ENCODE peak calls at places on chromosome X, in nine cellular contexts. X is left cardiac atrium, Q is fibroblast of the conjunctiva, G is KG1, V is stromal cell of bone marrow, W is NCI-H524, M is AG08396, U is T-helper 1 cell, Y is LoVo. C is an unnamed sample.
A peak's percentile ranks its signal among the peaks of the same experiment; 100 is the strongest.

GRCh38 chrX:57265126-57265525 is 21.4 kb upstream of the FAAH2 start:
- DNase-seq in M (no peak), G (no peak), V (no peak), W (no peak), U (no peak), Q (no peak), X (no peak), Y (no peak), C (no peak)

GRCh38 chrX:124098089-124098488 is 136.6 kb downstream of the STAG2 start:
- DNase-seq in X (no peak), W (no peak), G (no peak), Q (peak; percentile 38), V (peak; percentile 4), U (no peak), Y (peak; percentile 14), M (peak; percentile 8), C (no peak)

GRCh38 chrX:107752714-107753113 is 22.9 kb downstream of the TSC22D3 start:
- DNase-seq in V (no peak), Q (no peak), W (no peak), M (no peak), G (no peak), Y (no peak), U (no peak), X (no peak), C (no peak)

GRCh38 chrX:20968996-20969395 is 405.2 kb upstream of the CNKSR2 start:
- DNase-seq in X (no peak), W (no peak), V (no peak), Q (no peak), M (no peak), Y (peak; percentile 16), G (no peak), U (no peak), C (no peak)

GRCh38 chrX:30060718-30061117 is 154.6 kb upstream of the MAGEB2 start:
- DNase-seq in X (no peak), V (peak; percentile 2), M (no peak), Y (no peak), Q (no peak), G (no peak), U (no peak), W (peak; percentile 1), C (no peak)

GRCh38 chrX:40266490-40267333 is 169.0 kb upstream of the BCOR start:
- DNase-seq in V (no peak), Q (no peak), U (peak; percentile 13), X (peak; percentile 72), Y (peak; percentile 67), M (peak; percentile 81), W (peak; percentile 49), G (no peak), C (peak; percentile 30)

GRCh38 chrX:67693928-67694327 is 150.1 kb downstream of the AR start:
- DNase-seq in M (no peak), W (no peak), Y (no peak), U (no peak), G (no peak), X (no peak), V (peak; percentile 3), Q (no peak), C (no peak)

GRCh38 chrX:132590350-132591026 is 101.7 kb upstream of the MBNL3 start:
- DNase-seq in X (no peak), U (no peak), M (no peak), W (no peak), V (no peak), Y (no peak), G (no peak), Q (no peak), C (no peak)

GRCh38 chrX:52349681-52350080 is 19.1 kb upstream of the XAGE2 start:
- DNase-seq in M (no peak), W (no peak), V (no peak), U (no peak), G (no peak), Q (no peak), Y (no peak), X (no peak), C (no peak)

GRCh38 chrX:154360155-154360713 is 14.2 kb downstream of the FLNA start:
- DNase-seq in M (no peak), W (no peak), V (no peak), G (no peak), X (no peak), Q (no peak), Y (no peak), U (no peak), C (no peak)

GRCh38 chrX:148661035-148661434 is 160.6 kb downstream of the AFF2 start:
- DNase-seq in U (no peak), W (no peak), M (no peak), V (no peak), X (no peak), Q (no peak), G (no peak), Y (no peak), C (no peak)

GRCh38 chrX:2863646-2864045 is 34.9 kb downstream of the GYG2 start:
- DNase-seq in M (peak; percentile 51), Y (no peak), X (no peak), Q (no peak), W (no peak), V (no peak), U (no peak), G (no peak), C (no peak)

GRCh38 chrX:11567528-11568220 is 98.0 kb downstream of the ARHGAP6 start:
- DNase-seq in W (no peak), Q (no peak), U (no peak), Y (no peak), X (no peak), M (no peak), V (no peak), G (no peak), C (no peak)

GRCh38 chrX:151789179-151789800 is 54.7 kb downstream of the CNGA2 start:
- DNase-seq in W (no peak), X (peak; percentile 50), V (peak; percentile 73), Y (peak; percentile 25), Q (peak; percentile 40), G (no peak), M (peak; percentile 75), U (no peak), C (peak; percentile 30)

GRCh38 chrX:20001615-20002014 is 10.8 kb upstream of the BCLAF3 start:
- DNase-seq in Y (no peak), V (no peak), X (no peak), Q (no peak), W (no peak), G (no peak), U (no peak), M (no peak), C (no peak)

GRCh38 chrX:21747523-21747922 is 10.4 kb downstream of the SMPX start:
- DNase-seq in V (no peak), Y (no peak), X (no peak), G (no peak), W (no peak), M (no peak), U (no peak), Q (no peak), C (no peak)

GRCh38 chrX:70979136-70979762 is 48.4 kb upstream of the SLC7A3 start:
- DNase-seq in V (peak; percentile 35), G (no peak), Q (peak; percentile 13), X (no peak), U (no peak), M (peak; percentile 24), W (no peak), Y (peak; percentile 4), C (no peak)

GRCh38 chrX:48919360-48919821 is 567 bp upstream of the PIM2 start:
- DNase-seq in Y (no peak), U (no peak), W (peak; percentile 28), G (no peak), X (no peak), M (no peak), Q (no peak), V (no peak), C (no peak)

GRCh38 chrX:34658316-34658715 is 1.2 kb upstream of the TMEM47 start:
- DNase-seq in V (no peak), W (no peak), Q (peak; percentile 36), G (no peak), U (no peak), X (no peak), Y (no peak), M (no peak), C (no peak)

GRCh38 chrX:331145-331771 is 12.7 kb upstream of the GTPBP6 start:
- DNase-seq in Y (no peak), M (peak; percentile 71), U (no peak), X (peak; percentile 52), V (peak; percentile 27), W (no peak), G (no peak), Q (no peak), C (peak; percentile 28)

GRCh38 chrX:38732866-38733265 is 68.4 kb upstream of the MID1IP1 start:
- DNase-seq in Y (no peak), G (no peak), Q (no peak), X (no peak), W (no peak), M (no peak), U (no peak), V (no peak), C (no peak)

GRCh38 chrX:18543738-18544137 is 118.3 kb downstream of the CDKL5 start:
- DNase-seq in Q (no peak), X (no peak), M (no peak), U (no peak), G (no peak), W (no peak), Y (no peak), V (no peak), C (no peak)

GRCh38 chrX:110402091-110402854 is 43.6 kb downstream of the RTL9 start:
- DNase-seq in G (no peak), V (no peak), Q (no peak), Y (peak; percentile 5), X (peak; percentile 43), M (peak; percentile 58), W (no peak), U (no peak), C (peak; percentile 6)

GRCh38 chrX:152079768-152080167 is 58.6 kb downstream of the MAGEA10 start:
- DNase-seq in X (no peak), Y (no peak), Q (no peak), U (no peak), M (no peak), G (no peak), W (no peak), V (no peak), C (no peak)

GRCh38 chrX:54230440-54231148 is 47.5 kb upstream of the FAM120C start:
- DNase-seq in V (no peak), Q (no peak), U (no peak), G (no peak), M (no peak), W (no peak), X (no peak), Y (no peak), C (no peak)

GRCh38 chrX:123961268-123962005 is at the start of gene STAG2:
- DNase-seq in Y (peak; percentile 69), Q (peak; percentile 84), M (peak; percentile 59), U (no peak), W (peak; percentile 91), V (peak; percentile 69), X (peak; percentile 77), G (peak; percentile 22), C (peak; percentile 20)

GRCh38 chrX:47030339-47030738 is 47.9 kb upstream of the RGN start:
- DNase-seq in X (no peak), W (peak; percentile 53), Y (peak; percentile 53), G (no peak), V (peak; percentile 44), M (peak; percentile 37), U (no peak), Q (peak; percentile 56), C (no peak)

GRCh38 chrX:48482526-48482925 is 6.5 kb downstream of the FTSJ1 start:
- DNase-seq in Q (no peak), X (no peak), W (no peak), M (no peak), V (no peak), Y (no peak), U (no peak), G (no peak), C (no peak)